ENCODE peak calls at places on chromosomes 11 and 22, in five cellular contexts. C, L, S, H and G are unnamed samples.

GRCh38 chr22:41023299-41023623 is 69.1 kb upstream of the EP300 start:
- DNase-seq in C (no peak), L (no peak), S (no peak), H (no peak), G (no peak)

GRCh38 chr11:46305295-46305694 is 27.8 kb downstream of the CREB3L1 start:
- DNase-seq in C (no peak), L (peak), S (no peak), H (no peak), G (no peak)

GRCh38 chr11:125941241-125941605 is 4.6 kb upstream of the VSIG10L2 start:
- DNase-seq in C (no peak), L (no peak), S (no peak), H (no peak), G (no peak)

GRCh38 chr11:129283141-129283540 is 91.0 kb upstream of the ARHGAP32 start:
- DNase-seq in C (no peak), L (no peak), S (no peak), H (no peak), G (no peak)

GRCh38 chr11:86202013-86202336 is 42.6 kb upstream of the EED start:
- DNase-seq in C (no peak), L (no peak), S (no peak), H (no peak), G (no peak)

GRCh38 chr11:57335343-57336110 is at the start of gene SSRP1:
- DNase-seq in C (peak), L (peak), S (peak), H (peak), G (no peak)

GRCh38 chr11:86499723-86500129 is 125.0 kb downstream of the CCDC81 start:
- DNase-seq in C (no peak), L (no peak), S (no peak), H (no peak), G (no peak)

GRCh38 chr11:66727282-66727882 is 1.6 kb downstream of the SPTBN2 start:
- DNase-seq in C (peak), L (no peak), S (no peak), H (peak), G (no peak)

GRCh38 chr22:47115921-47116320 is 353.5 kb downstream of the TBC1D22A start:
- DNase-seq in C (no peak), L (no peak), S (no peak), H (no peak), G (no peak)

GRCh38 chr11:103988595-103988969 is 47.9 kb upstream of the DDI1 start:
- DNase-seq in C (no peak), L (peak), S (no peak), H (no peak), G (no peak)

GRCh38 chr22:20889025-20889704 is 28.0 kb upstream of the CRKL start:
- DNase-seq in C (no peak), L (no peak), S (no peak), H (no peak), G (no peak)

GRCh38 chr11:128269466-128269865 is 317.9 kb downstream of the ETS1 start:
- DNase-seq in C (no peak), L (peak), S (no peak), H (no peak), G (no peak)

GRCh38 chr22:26502688-26503561 is 9.3 kb downstream of the TFIP11 start:
- DNase-seq in C (peak), L (peak), S (peak), H (peak), G (no peak)

GRCh38 chr11:56410801-56411200 is 1.7 kb upstream of the OR5AL1 start:
- DNase-seq in C (no peak), L (no peak), S (no peak), H (no peak), G (no peak)

GRCh38 chr11:118791961-118792578 is 1.1 kb upstream of the DDX6 start:
- DNase-seq in C (peak), L (no peak), S (no peak), H (peak), G (no peak)

GRCh38 chr11:77779935-77780334 is 40.6 kb downstream of the RSF1 start:
- DNase-seq in C (no peak), L (peak), S (no peak), H (peak), G (no peak)

GRCh38 chr11:130513132-130513531 is 64.7 kb downstream of the ADAMTS15 start:
- DNase-seq in C (no peak), L (no peak), S (peak), H (peak), G (no peak)

GRCh38 chr22:50481440-50482106 is at the start of gene ADM2:
- DNase-seq in C (no peak), L (no peak), S (no peak), H (peak), G (no peak)

GRCh38 chr11:96272542-96273306 is 70.3 kb downstream of the MAML2 start:
- DNase-seq in C (peak), L (no peak), S (no peak), H (no peak), G (no peak)

GRCh38 chr11:11980200-11980599 is 28.2 kb downstream of the DKK3 start:
- DNase-seq in C (peak), L (no peak), S (no peak), H (no peak), G (no peak)

GRCh38 chr22:31244943-31245451 is 32.9 kb downstream of the LIMK2 start:
- DNase-seq in C (no peak), L (no peak), S (no peak), H (no peak), G (no peak)

GRCh38 chr11:93903989-93904388 is 53.6 kb upstream of the VSTM5 start:
- DNase-seq in C (no peak), L (no peak), S (no peak), H (no peak), G (no peak)

GRCh38 chr11:68358416-68358815 is 46.0 kb downstream of the LRP5 start:
- DNase-seq in C (no peak), L (no peak), S (no peak), H (no peak), G (no peak)

GRCh38 chr11:32494629-32495028 is 59.3 kb upstream of the WT1 start:
- DNase-seq in C (no peak), L (no peak), S (no peak), H (no peak), G (no peak)

GRCh38 chr11:73286240-73286810 is 14.2 kb downstream of the P2RY6 start:
- DNase-seq in C (no peak), L (no peak), S (no peak), H (no peak), G (no peak)

GRCh38 chr11:75775056-75775455 is 6.5 kb downstream of the DGAT2 start:
- DNase-seq in C (no peak), L (no peak), S (no peak), H (no peak), G (no peak)

GRCh38 chr11:120229451-120230424 is 10.2 kb upstream of the POU2F3 start:
- DNase-seq in C (no peak), L (no peak), S (no peak), H (peak), G (no peak)

GRCh38 chr22:50274311-50274710 is 4.1 kb upstream of the MAPK11 start:
- DNase-seq in C (peak), L (peak), S (peak), H (peak), G (no peak)

GRCh38 chr11:2731285-2732125 is 31.7 kb upstream of the KCNQ1OT1 start:
- DNase-seq in C (no peak), L (no peak), S (no peak), H (no peak), G (no peak)

GRCh38 chr11:91104237-91104636 is 881.4 kb upstream of the CHORDC1 start:
- DNase-seq in C (no peak), L (peak), S (no peak), H (peak), G (no peak)

GRCh38 chr11:57905439-57905838 is 118.2 kb upstream of the OR9Q1 start:
- DNase-seq in C (no peak), L (no peak), S (no peak), H (no peak), G (no peak)

GRCh38 chr22:42974223-42974622 is 40.7 kb downstream of the PACSIN2 start:
- DNase-seq in C (no peak), L (no peak), S (no peak), H (no peak), G (no peak)

GRCh38 chr11:32386770-32387377 is 48.5 kb downstream of the WT1 start:
- DNase-seq in C (peak), L (peak), S (no peak), H (peak), G (no peak)

GRCh38 chr22:19466126-19466716 is 12.8 kb downstream of the UFD1 start:
- DNase-seq in C (no peak), L (no peak), S (peak), H (no peak), G (no peak)

GRCh38 chr11:61540528-61540927 is 32.0 kb downstream of the LRRC10B start:
- DNase-seq in C (no peak), L (no peak), S (no peak), H (no peak), G (no peak)

GRCh38 chr22:37154925-37155712 is 5.4 kb upstream of the IL2RB start:
- DNase-seq in C (no peak), L (no peak), S (no peak), H (no peak), G (no peak)

GRCh38 chr11:75214411-75214821 is 26.2 kb upstream of the TPBGL start:
- DNase-seq in C (peak), L (peak), S (no peak), H (peak), G (peak)